ENCODE peak calls at places on chromosomes 7 and 10, in four cellular contexts. J is psoas muscle, A is colonic mucosa, M is left ventricle myocardium inferior. H is an unnamed sample.

GRCh38 chr10:63264852-63265617 is 131.9 kb downstream of the NRBF2 start:
- DNase-seq in A (peak; percentile 54), J (no peak), M (no peak), H (peak; percentile 62)

GRCh38 chr10:51124852-51125251 is 50.6 kb downstream of the PRKG1 start:
- DNase-seq in J (no peak), A (no peak), M (no peak), H (no peak)

GRCh38 chr7:41103331-41103730 is 599.6 kb downstream of the INHBA start:
- DNase-seq in A (no peak), J (no peak), M (no peak), H (no peak)

GRCh38 chr10:88865281-88865876 is 13.7 kb upstream of the ANKRD22 start:
- DNase-seq in A (no peak), J (no peak), M (no peak), H (no peak)

GRCh38 chr7:101659706-101660105 is 30.6 kb upstream of the MYL10 start:
- DNase-seq in M (no peak), A (no peak), J (no peak), H (no peak)

GRCh38 chr10:121112618-121113384 is 261.6 kb downstream of the WDR11 start:
- DNase-seq in A (no peak), J (no peak), M (no peak), H (no peak)

GRCh38 chr7:50937727-50938126 is 155.0 kb upstream of the GRB10 start:
- DNase-seq in J (no peak), A (no peak), M (no peak), H (no peak)

GRCh38 chr10:53079283-53079682 is 306.7 kb upstream of the MBL2 start:
- DNase-seq in M (no peak), J (no peak), A (no peak), H (no peak)

GRCh38 chr7:85851571-85852193 is 664.8 kb upstream of the SEMA3D start:
- DNase-seq in J (no peak), M (no peak), A (no peak), H (no peak)

GRCh38 chr7:139403601-139404000 is 43.9 kb downstream of the LUC7L2 start:
- DNase-seq in M (no peak), J (no peak), A (no peak), H (no peak)

GRCh38 chr10:48332166-48332870 is 25.8 kb downstream of the MAPK8 start:
- DNase-seq in A (no peak), M (no peak), J (no peak), H (no peak)

GRCh38 chr10:131954356-131954965 is 27.3 kb downstream of the BNIP3 start:
- DNase-seq in A (no peak), J (no peak), M (no peak), H (no peak)

GRCh38 chr10:45655219-45655618 is 17.4 kb downstream of the ZFAND4 start:
- DNase-seq in M (no peak), A (no peak), J (no peak), H (no peak)

GRCh38 chr7:31336202-31337035 is 4.1 kb downstream of the NEUROD6 start:
- DNase-seq in A (no peak), J (no peak), M (no peak), H (no peak)

GRCh38 chr10:60105195-60105812 is 198.9 kb upstream of the CCDC6 start:
- DNase-seq in A (no peak), M (no peak), J (no peak), H (no peak)

GRCh38 chr10:118106426-118106825 is 59.7 kb upstream of the RAB11FIP2 start:
- DNase-seq in M (no peak), A (peak; percentile 18), J (no peak), H (peak; percentile 28)

GRCh38 chr10:29007748-29008610 is 280.9 kb upstream of the LYZL1 start:
- DNase-seq in A (no peak), J (no peak), M (no peak), H (peak; percentile 33)

GRCh38 chr10:103605359-103606156 is 112.1 kb downstream of the NEURL1 start:
- DNase-seq in A (peak; percentile 68), M (no peak), J (peak; percentile 68), H (peak; percentile 60)

GRCh38 chr10:103598654-103599115 is 105.2 kb downstream of the NEURL1 start:
- DNase-seq in J (peak; percentile 72), M (no peak), A (peak; percentile 81), H (peak; percentile 74)

GRCh38 chr7:97118306-97118917 is 914 bp downstream of the SDHAF3 start:
- DNase-seq in A (no peak), M (no peak), J (no peak), H (no peak)

GRCh38 chr7:73885975-73886798 is 25.2 kb downstream of the TMEM270 start:
- DNase-seq in J (peak; percentile 82), A (no peak), M (peak; percentile 73), H (peak; percentile 80)

GRCh38 chr7:21086688-21087087 is 300.0 kb upstream of the SP8 start:
- DNase-seq in A (no peak), M (no peak), J (no peak), H (no peak)

GRCh38 chr7:139231513-139232376 is 708 bp downstream of the UBN2 start:
- DNase-seq in M (peak; percentile 17), J (peak; percentile 65), A (peak; percentile 52), H (peak; percentile 58)

GRCh38 chr7:141430426-141431142 is 120.6 kb upstream of the AGK start:
- DNase-seq in J (no peak), M (no peak), A (no peak), H (no peak)

GRCh38 chr10:124625831-124626238 is 118.3 kb downstream of the FAM53B start:
- DNase-seq in M (peak; percentile 53), A (no peak), J (peak; percentile 93), H (peak; percentile 67)

GRCh38 chr7:98628916-98629525 is 11.9 kb downstream of the NPTX2 start:
- DNase-seq in M (no peak), J (no peak), A (no peak), H (no peak)

GRCh38 chr10:13990918-13991317 is 339.8 kb downstream of the FRMD4A start:
- DNase-seq in A (no peak), M (peak; percentile 48), J (peak; percentile 68), H (peak; percentile 33)

GRCh38 chr10:11364241-11364640 is 247.2 kb downstream of the USP6NL start:
- DNase-seq in A (no peak), M (no peak), J (no peak), H (no peak)

GRCh38 chr10:62049815-62050626 is 148.5 kb downstream of the ARID5B start:
- DNase-seq in M (no peak), A (no peak), J (no peak), H (no peak)

GRCh38 chr7:115122388-115122787 is 200.5 kb downstream of the MDFIC start:
- DNase-seq in A (no peak), M (no peak), J (no peak), H (no peak)

GRCh38 chr7:92634125-92634710 is 44.0 kb upstream of the FAM133B start:
- DNase-seq in J (no peak), A (no peak), M (no peak), H (no peak)

GRCh38 chr7:128303133-128303532 is 40.6 kb downstream of the RBM28 start:
- DNase-seq in A (no peak), M (no peak), J (no peak), H (no peak)
- H3K36me3 ChIP-seq in A (peaks cover 4% of the 10 kb centered on the region), M (peaks cover 50% of the 10 kb centered on the region), J (peaks cover 5% of the 10 kb centered on the region), H (no peaks in the 10 kb centered on the region)

DNA sequence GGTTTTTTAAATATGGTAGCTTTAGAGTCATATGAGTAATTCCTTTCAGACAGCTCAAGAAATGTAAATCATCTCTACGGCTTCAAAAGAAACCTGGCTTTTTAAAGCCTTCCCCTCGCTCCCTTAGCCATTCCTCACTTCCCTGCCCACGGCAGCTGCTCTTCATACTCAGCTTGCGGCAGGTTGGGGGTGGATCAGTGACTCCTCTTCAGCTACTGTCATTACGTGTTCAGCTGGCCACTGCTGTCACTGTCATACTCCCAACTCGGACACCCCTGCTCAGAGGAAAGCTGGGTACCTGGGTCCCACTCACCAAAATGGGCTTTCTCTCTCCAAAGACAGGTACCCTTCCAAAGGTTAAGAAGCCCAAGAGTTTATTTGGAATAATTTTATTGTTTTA is 6.6 kb downstream of the YWHAG start:
- DNase-seq in J (peak; percentile 80), A (no peak), M (no peak), H (no peak)
- H3K36me3 ChIP-seq in J (peaks cover 2% of the 10 kb centered on the region), A (peaks cover 4% of the 10 kb centered on the region), M (peaks cover 43% of the 10 kb centered on the region), H (no peaks in the 10 kb centered on the region)

GRCh38 chr7:132545756-132546155 is 30.5 kb downstream of the PLXNA4 start:
- DNase-seq in A (no peak), J (no peak), M (no peak), H (no peak)
- H3K36me3 ChIP-seq in A (no peaks in the 10 kb centered on the region), J (no peaks in the 10 kb centered on the region), M (no peaks in the 10 kb centered on the region), H (no peaks in the 10 kb centered on the region)

DNA sequence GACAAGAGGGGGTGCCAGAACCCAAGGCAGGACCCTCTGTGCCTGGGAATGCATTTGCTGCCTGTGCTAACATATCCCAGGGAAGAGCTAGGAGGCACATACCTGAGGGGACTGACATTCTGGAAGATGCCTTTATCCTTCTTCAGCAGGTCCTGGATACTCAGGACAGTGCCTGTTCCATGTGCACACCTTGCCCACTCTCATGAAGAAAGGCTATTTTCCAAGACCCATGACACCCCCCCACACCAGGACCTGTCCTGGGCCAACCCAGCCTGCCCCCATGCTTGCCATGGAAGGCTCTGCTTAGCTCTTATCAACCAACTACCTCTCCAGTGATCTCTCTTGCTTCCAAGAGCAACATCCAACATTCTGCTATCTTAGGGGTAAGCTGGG is 67.2 kb upstream of the CAMK2B start:
- DNase-seq in J (no peak), M (no peak), A (no peak), H (no peak)
- H3K36me3 ChIP-seq in J (peaks cover 3% of the 10 kb centered on the region), M (peaks cover 55% of the 10 kb centered on the region), A (peaks cover 5% of the 10 kb centered on the region), H (no peaks in the 10 kb centered on the region)

GRCh38 chr10:95327367-95327766 is 36.6 kb upstream of the PDLIM1 start:
- DNase-seq in A (no peak), J (peak; percentile 88), M (peak; percentile 56), H (no peak)

GRCh38 chr10:95329296-95329695 is 38.5 kb upstream of the PDLIM1 start:
- DNase-seq in A (no peak), J (no peak), M (no peak), H (no peak)

GRCh38 chr10:95326396-95326795 is 35.6 kb upstream of the PDLIM1 start:
- DNase-seq in J (no peak), M (no peak), A (no peak), H (no peak)

GRCh38 chr10:95325863-95326262 is 35.1 kb upstream of the PDLIM1 start:
- DNase-seq in J (no peak), M (no peak), A (no peak), H (no peak)

GRCh38 chr10:95328013-95328412 is 37.2 kb upstream of the PDLIM1 start:
- DNase-seq in J (no peak), A (no peak), M (no peak), H (no peak)
- H3K36me3 ChIP-seq in J (no peaks in the 10 kb centered on the region), A (no peaks in the 10 kb centered on the region), M (peaks cover 65% of the 10 kb centered on the region), H (no peaks in the 10 kb centered on the region)